ENCODE peak calls at places on chromosomes 1 and 21, in four cellular contexts. C, B, J and D are unnamed samples.

GRCh38 chr1:48966583-48966982 is 189.9 kb upstream of the BEND5 start:
- DNase-seq in C (no peak), J (no peak), B (no peak), D (no peak)

GRCh38 chr1:10470043-10470442 is 2.3 kb downstream of the DFFA start:
- DNase-seq in B (no peak), C (no peak), J (no peak), D (no peak)

GRCh38 chr1:221794925-221795324 is 53.0 kb upstream of the DUSP10 start:
- DNase-seq in C (no peak), B (no peak), J (no peak), D (no peak)

GRCh38 chr1:239306426-239306825 is 79.9 kb upstream of the CHRM3 start:
- DNase-seq in J (no peak), B (no peak), C (no peak), D (no peak)

GRCh38 chr1:32321712-32322291 is 14.2 kb downstream of the MARCKSL1 start:
- DNase-seq in B (no peak), C (no peak), J (peak; percentile 91), D (peak; percentile 63)

GRCh38 chr1:83058327-83058726 is 940.6 kb downstream of the TTLL7 start:
- DNase-seq in B (no peak), C (no peak), J (no peak), D (no peak)

GRCh38 chr1:31848381-31848897 is 32.6 kb upstream of the SPOCD1 start:
- DNase-seq in C (no peak), B (no peak), J (no peak), D (no peak)

GRCh38 chr1:229341811-229342304 is 989 bp downstream of the CCSAP start:
- DNase-seq in B (no peak), C (no peak), J (no peak), D (no peak)

GRCh38 chr1:173202430-173203145 is 4.5 kb downstream of the TNFSF4 start:
- DNase-seq in C (peak; percentile 8), J (peak; percentile 38), B (peak; percentile 29), D (no peak)

GRCh38 chr1:18814340-18815202 is 44.9 kb downstream of the TAS1R2 start:
- DNase-seq in C (no peak), B (no peak), J (no peak), D (no peak)

GRCh38 chr1:69175078-69175477 is 392.6 kb upstream of the LRRC7 start:
- DNase-seq in B (no peak), J (no peak), C (no peak), D (no peak)

GRCh38 chr1:161784963-161785362 is 18.8 kb downstream of the ATF6 start:
- DNase-seq in J (no peak), B (no peak), C (no peak), D (no peak)

GRCh38 chr1:227762231-227762911 is 27.1 kb downstream of the SNAP47 start:
- DNase-seq in B (peak; percentile 88), C (peak; percentile 87), J (peak; percentile 88), D (peak; percentile 89)

GRCh38 chr1:167548059-167548932 is 5.3 kb downstream of the CREG1 start:
- DNase-seq in B (no peak), C (no peak), J (no peak), D (no peak)

GRCh38 chr21:32351428-32351827 is 41.4 kb downstream of the URB1 start:
- DNase-seq in C (no peak), J (no peak), B (no peak), D (no peak)

GRCh38 chr1:97630968-97631367 is 289.9 kb downstream of the DPYD start:
- DNase-seq in J (no peak), B (no peak), C (no peak), D (no peak)

GRCh38 chr1:149916927-149917310 is 725 bp downstream of the SV2A start:
- DNase-seq in J (no peak), B (no peak), C (no peak), D (no peak)

GRCh38 chr1:44947774-44948311 is 38.6 kb downstream of the EIF2B3 start:
- DNase-seq in J (no peak), B (no peak), C (no peak), D (no peak)

GRCh38 chr1:6796095-6796494 is 10.8 kb downstream of the CAMTA1 start:
- DNase-seq in C (no peak), B (no peak), J (no peak), D (no peak)

GRCh38 chr1:192546596-192547199 is 28.9 kb upstream of the RGS1 start:
- DNase-seq in B (no peak), C (no peak), J (no peak), D (no peak)

GRCh38 chr1:966135-966602 is at the start of gene PLEKHN1:
- DNase-seq in B (no peak), C (no peak), J (peak; percentile 62), D (peak; percentile 67)

GRCh38 chr1:84181350-84182005 is 37.4 kb downstream of the PRKACB start:
- DNase-seq in C (no peak), J (no peak), B (no peak), D (no peak)

GRCh38 chr1:243428084-243428483 is 172.2 kb downstream of the SDCCAG8 start:
- DNase-seq in C (no peak), B (no peak), J (no peak), D (no peak)

GRCh38 chr1:246293366-246294121 is 213.5 kb downstream of the SMYD3 start:
- DNase-seq in C (no peak), B (no peak), J (no peak), D (no peak)

GRCh38 chr1:20442920-20443625 is 42.9 kb downstream of the CAMK2N1 start:
- DNase-seq in C (no peak), J (no peak), B (no peak), D (no peak)

GRCh38 chr1:107135466-107135865 is 5.4 kb upstream of the NTNG1 start:
- DNase-seq in B (peak; percentile 68), J (no peak), C (peak; percentile 83), D (no peak)

GRCh38 chr1:28341591-28341990 is 12.8 kb downstream of the MED18 start:
- DNase-seq in C (no peak), J (no peak), B (no peak), D (no peak)

GRCh38 chr1:41282679-41283317 is 40.7 kb upstream of the SCMH1 start:
- DNase-seq in B (peak; percentile 64), J (no peak), C (peak; percentile 71), D (peak; percentile 53)

GRCh38 chr1:54255026-54255425 is 55.1 kb downstream of the MRPL37 start:
- DNase-seq in B (no peak), J (no peak), C (no peak), D (no peak)

GRCh38 chr1:15413563-15414449 is 4.1 kb downstream of the EFHD2 start:
- DNase-seq in J (peak; percentile 75), C (no peak), B (no peak), D (no peak)

GRCh38 chr1:40784141-40784770 is 669 bp downstream of the KCNQ4 start:
- DNase-seq in B (peak; percentile 36), J (peak; percentile 33), C (peak; percentile 47), D (no peak)

GRCh38 chr1:204733869-204734596 is 48.5 kb upstream of the LRRN2 start:
- DNase-seq in J (peak; percentile 10), B (no peak), C (no peak), D (no peak)

GRCh38 chr1:204738506-204738905 is 53.0 kb upstream of the LRRN2 start:
- DNase-seq in J (no peak), B (no peak), C (no peak), D (no peak)

GRCh38 chr1:204740354-204740753 is 54.8 kb upstream of the LRRN2 start:
- DNase-seq in B (no peak), J (no peak), C (no peak), D (no peak)

GRCh38 chr1:204735042-204735441 is 49.5 kb upstream of the LRRN2 start:
- DNase-seq in J (no peak), C (no peak), B (no peak), D (no peak)

GRCh38 chr1:204736861-204737260 is 51.3 kb upstream of the LRRN2 start:
- DNase-seq in B (no peak), C (no peak), J (no peak), D (no peak)
- TF ChIP-seq CTCF in B (no peak), C (no peak), J (no peak), D (no peak)

GRCh38 chr1:208456487-208456886 is 212.3 kb upstream of the PLXNA2 start:
- DNase-seq in J (no peak), B (no peak), C (no peak), D (no peak)

GRCh38 chr1:208467401-208467800 is 223.2 kb upstream of the PLXNA2 start:
- DNase-seq in B (no peak), J (no peak), C (no peak), D (no peak)

GRCh38 chr1:208466054-208466590 is 221.9 kb upstream of the PLXNA2 start:
- DNase-seq in B (no peak), C (no peak), J (no peak), D (no peak)

GRCh38 chr1:208465266-208465665 is 221.1 kb upstream of the PLXNA2 start:
- DNase-seq in J (no peak), B (no peak), C (no peak), D (no peak)

GRCh38 chr1:208461680-208462079 is 217.5 kb upstream of the PLXNA2 start:
- DNase-seq in B (no peak), J (no peak), C (no peak), D (no peak)
- TF ChIP-seq CTCF in B (peak; percentile 63), J (no peak), C (peak; percentile 15), D (peak; percentile 48)

DNA sequence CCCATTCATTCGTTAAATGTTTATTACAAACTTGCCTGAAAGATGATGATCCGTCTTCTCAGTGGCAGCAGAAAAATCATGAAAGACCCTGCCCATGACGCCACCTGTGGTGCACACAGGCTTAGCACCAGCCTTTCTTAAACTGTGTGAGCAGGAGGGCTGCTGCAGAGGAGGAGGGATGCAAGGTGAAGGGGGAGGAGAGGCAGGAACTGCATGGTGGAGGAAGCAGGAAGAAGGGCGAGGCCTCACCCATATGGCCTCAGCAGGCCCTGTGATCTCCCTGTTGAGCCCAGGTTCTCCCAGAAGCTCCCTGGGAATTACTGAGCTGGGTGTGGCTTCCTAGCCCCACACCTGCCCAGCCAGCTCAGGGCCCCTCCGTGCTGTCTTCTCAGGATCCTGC is 25.0 kb upstream of the RD3 start:
- DNase-seq in C (no peak), J (peak; percentile 85), B (no peak), D (peak; percentile 43)
- TF ChIP-seq CTCF in C (peak; percentile 14), J (no peak), B (no peak), D (peak; percentile 20)

DNA sequence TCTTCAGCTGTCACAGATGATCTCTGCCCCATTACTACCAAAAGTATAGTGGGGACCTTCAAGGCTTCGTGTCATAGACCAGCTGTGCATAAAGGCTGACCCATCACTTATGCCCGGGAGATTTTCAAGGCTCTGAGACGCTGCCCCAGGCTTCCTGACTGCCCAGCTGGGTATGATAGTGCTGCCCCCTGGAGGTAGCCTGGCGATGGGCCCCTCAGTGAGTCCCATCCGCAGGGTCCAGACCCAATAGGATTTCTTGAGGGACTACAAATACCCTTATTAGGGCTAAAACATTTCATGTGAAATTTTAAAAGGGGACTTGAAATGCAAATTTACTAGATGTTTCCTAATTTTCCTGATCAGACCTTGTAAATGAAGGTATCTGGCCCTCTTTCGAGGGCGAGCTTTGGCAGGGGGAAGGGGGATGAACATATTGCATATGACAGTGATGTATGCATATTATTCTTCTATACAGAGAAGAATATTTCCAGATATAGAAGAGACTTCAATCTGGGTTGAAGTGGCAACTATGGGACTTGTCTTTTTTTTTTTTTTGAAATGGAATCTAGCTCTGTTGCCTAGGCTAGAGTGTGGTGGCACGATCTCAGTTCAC is 11.7 kb upstream of the FCMR start:
- DNase-seq in J (no peak), C (peak; percentile 25), B (peak; percentile 78), D (peak; percentile 49)
- TF ChIP-seq CTCF in J (peak; percentile 75), C (peak; percentile 35), B (peak; percentile 70), D (peak; percentile 45)

GRCh38 chr1:8571200-8571984 is 246.0 kb downstream of the RERE start:
- DNase-seq in B (peak; percentile 10), C (no peak), J (no peak), D (peak; percentile 51)
- TF ChIP-seq CTCF in B (peak; percentile 29), C (no peak), J (no peak), D (peak; percentile 26)

GRCh38 chr1:79874289-79874688 is 867.8 kb upstream of the ADGRL4 start:
- DNase-seq in B (no peak), C (no peak), J (no peak), D (no peak)
- TF ChIP-seq CTCF in B (no peak), C (no peak), J (no peak), D (no peak)